ENCODE peak calls at places on chromosome 10, in nine cellular contexts. Q is EL; I is activated CD8-positive, alpha-beta memory T cell treated with anti-CD3 and anti-CD28 coated beads for 24 hours; Z is iPS DF 6.9; T is dermis blood vessel endothelial cell; C is NCI-H1694 treated with DMSO at 0.1 percent for 48 hours; L is cardiac muscle cell; B is activated naive CD4-positive, alpha-beta T cell; J is stromal cell of bone marrow. U is an unnamed sample.

GRCh38 chr10:35768011-35768410 is 125.9 kb upstream of the FZD8 start:
- DNase-seq in Q (no peak), I (no peak), Z (no peak), T (no peak), C (no peak), L (no peak), B (no peak), J (no peak), U (no peak)

GRCh38 chr10:6537704-6538103 is 42.4 kb downstream of the PRKCQ start:
- DNase-seq in Q (no peak), I (no peak), Z (no peak), T (no peak), C (no peak), L (no peak), B (no peak), J (no peak), U (no peak)

GRCh38 chr10:88793747-88794299 is 8.7 kb upstream of the LIPM start:
- DNase-seq in Q (peak), I (no peak), Z (no peak), T (no peak), C (no peak), L (peak), B (no peak), J (peak), U (no peak)

GRCh38 chr10:48249763-48250351 is 24.6 kb downstream of the FRMPD2 start:
- DNase-seq in Q (no peak), I (peak), Z (no peak), T (no peak), C (no peak), L (no peak), B (no peak), J (no peak), U (peak)

GRCh38 chr10:52383088-52383487 is 69.0 kb downstream of the DKK1 start:
- DNase-seq in Q (no peak), I (no peak), Z (no peak), T (no peak), C (no peak), L (no peak), B (no peak), J (no peak), U (no peak)

GRCh38 chr10:955820-956217 is 24.3 kb upstream of the LARP4B start:
- DNase-seq in Q (no peak), I (no peak), Z (no peak), T (no peak), C (no peak), L (no peak), B (no peak), J (no peak), U (no peak)

GRCh38 chr10:121448768-121449456 is 149.3 kb downstream of the FGFR2 start:
- DNase-seq in Q (no peak), I (no peak), Z (no peak), T (no peak), C (no peak), L (no peak), B (no peak), J (no peak), U (peak)

GRCh38 chr10:100436255-100436654 is 26.6 kb upstream of the WNT8B start:
- DNase-seq in Q (no peak), I (no peak), Z (no peak), T (no peak), C (no peak), L (no peak), B (no peak), J (no peak), U (no peak)

GRCh38 chr10:24234784-24235183 is 25.8 kb downstream of the KIAA1217 start:
- DNase-seq in Q (no peak), I (no peak), Z (no peak), T (no peak), C (no peak), L (no peak), B (no peak), J (no peak), U (no peak)

GRCh38 chr10:47020491-47020890 is 109.3 kb downstream of the PTPN20 start:
- DNase-seq in Q (peak), I (no peak), Z (no peak), T (peak), C (no peak), L (peak), B (no peak), J (peak), U (no peak)

GRCh38 chr10:47287805-47288204 is 12.2 kb upstream of the GDF10 start:
- DNase-seq in Q (no peak), I (peak), Z (no peak), T (no peak), C (no peak), L (no peak), B (no peak), J (no peak), U (no peak)

GRCh38 chr10:50397312-50398140 is 146.2 kb upstream of the ASAH2 start:
- DNase-seq in Q (no peak), I (no peak), Z (no peak), T (no peak), C (no peak), L (peak), B (no peak), J (no peak), U (no peak)

GRCh38 chr10:64537931-64538330 is 1016.7 kb downstream of the REEP3 start:
- DNase-seq in Q (no peak), I (no peak), Z (no peak), T (no peak), C (no peak), L (no peak), B (no peak), J (no peak), U (no peak)

GRCh38 chr10:77392851-77393250 is 244.8 kb downstream of the KCNMA1 start:
- DNase-seq in Q (peak), I (no peak), Z (no peak), T (peak), C (no peak), L (peak), B (no peak), J (peak), U (no peak)

GRCh38 chr10:101142533-101143353 is 11.6 kb downstream of the TLX1 start:
- DNase-seq in Q (no peak), I (no peak), Z (no peak), T (no peak), C (no peak), L (no peak), B (no peak), J (no peak), U (no peak)

GRCh38 chr10:78871796-78872195 is 197.0 kb upstream of the ZMIZ1 start:
- DNase-seq in Q (no peak), I (no peak), Z (no peak), T (no peak), C (no peak), L (no peak), B (no peak), J (no peak), U (no peak)

GRCh38 chr10:31188792-31189406 is 130.1 kb upstream of the ZEB1 start:
- DNase-seq in Q (peak), I (no peak), Z (no peak), T (no peak), C (no peak), L (no peak), B (no peak), J (peak), U (no peak)

GRCh38 chr10:78109210-78109609 is 75.5 kb downstream of the RPS24 start:
- DNase-seq in Q (no peak), I (no peak), Z (peak), T (no peak), C (no peak), L (no peak), B (no peak), J (no peak), U (no peak)

GRCh38 chr10:33178026-33178755 is 156.3 kb downstream of the NRP1 start:
- DNase-seq in Q (no peak), I (no peak), Z (no peak), T (peak), C (no peak), L (no peak), B (no peak), J (no peak), U (no peak)

GRCh38 chr10:117955171-117955570 is 91.6 kb downstream of the RAB11FIP2 start:
- DNase-seq in Q (no peak), I (no peak), Z (no peak), T (no peak), C (no peak), L (no peak), B (no peak), J (peak), U (no peak)

GRCh38 chr10:95560288-95561199 is 627 bp downstream of the SORBS1 start:
- DNase-seq in Q (peak), I (peak), Z (no peak), T (peak), C (no peak), L (peak), B (no peak), J (no peak), U (peak)

GRCh38 chr10:72712136-72712535 is 20.2 kb downstream of the MCU start:
- DNase-seq in Q (peak), I (no peak), Z (no peak), T (no peak), C (no peak), L (peak), B (no peak), J (no peak), U (no peak)

GRCh38 chr10:36211856-36212255 is 569.8 kb upstream of the FZD8 start:
- DNase-seq in Q (no peak), I (no peak), Z (no peak), T (no peak), C (no peak), L (no peak), B (no peak), J (no peak), U (no peak)